ENCODE peak calls at places on chromosomes 3 and 15, in five cellular contexts. Q is mesenchymal stem cell, P is H1, W is neuronal stem cell, R is trophoblast cell. K is an unnamed sample.
A peak's percentile ranks its signal among the peaks of the same experiment; 100 is the strongest.

GRCh38 chr3:29942297-29942696 is 661.4 kb downstream of the RBMS3 start:
- DNase-seq in Q (no peak), P (no peak), W (no peak), R (no peak), K (no peak)

GRCh38 chr3:66998899-66999235 is 760 bp downstream of the KBTBD8 start:
- DNase-seq in Q (no peak), P (no peak), W (no peak), R (peak; percentile 43), K (no peak)

GRCh38 chr15:79101866-79102581 is 11.4 kb upstream of the RASGRF1 start:
- DNase-seq in Q (no peak), P (no peak), W (no peak), R (peak; percentile 25), K (peak; percentile 6)

GRCh38 chr3:188007897-188008296 is 146.1 kb upstream of the LPP start:
- DNase-seq in Q (no peak), P (no peak), W (no peak), R (no peak), K (no peak)

GRCh38 chr3:198062068-198062465 is 102.0 kb downstream of the LMLN start:
- DNase-seq in Q (no peak), P (no peak), W (no peak), R (no peak), K (no peak)

GRCh38 chr3:66073464-66074141 is 34.9 kb upstream of the MAGI1 start:
- DNase-seq in Q (no peak), P (no peak), W (no peak), R (peak; percentile 44), K (no peak)

GRCh38 chr3:58250093-58250707 is 12.6 kb downstream of the ABHD6 start:
- DNase-seq in Q (no peak), P (no peak), W (peak; percentile 33), R (no peak), K (no peak)

GRCh38 chr3:106575029-106575428 is 706.2 kb upstream of the CBLB start:
- DNase-seq in Q (no peak), P (no peak), W (no peak), R (no peak), K (no peak)

GRCh38 chr15:89654847-89655805 is at the start of gene KIF7:
- DNase-seq in Q (peak; percentile 48), P (peak; percentile 31), W (peak; percentile 70), R (peak; percentile 55), K (peak; percentile 84)

GRCh38 chr3:128072454-128073184 is 20.4 kb downstream of the SEC61A1 start:
- DNase-seq in Q (no peak), P (no peak), W (no peak), R (peak; percentile 51), K (no peak)

GRCh38 chr3:78858910-78859309 is 908.9 kb downstream of the ROBO1 start:
- DNase-seq in Q (peak; percentile 53), P (no peak), W (no peak), R (no peak), K (no peak)

GRCh38 chr3:78855190-78855589 is 912.6 kb downstream of the ROBO1 start:
- DNase-seq in Q (no peak), P (no peak), W (no peak), R (no peak), K (no peak)

GRCh38 chr3:78858165-78858564 is 909.6 kb downstream of the ROBO1 start:
- DNase-seq in Q (no peak), P (no peak), W (no peak), R (no peak), K (no peak)

GRCh38 chr3:78857494-78858111 is 910.2 kb downstream of the ROBO1 start:
- DNase-seq in Q (no peak), P (no peak), W (no peak), R (peak; percentile 53), K (no peak)

GRCh38 chr3:78856164-78856563 is 911.6 kb downstream of the ROBO1 start:
- DNase-seq in Q (no peak), P (no peak), W (no peak), R (no peak), K (no peak)
- H2BK12ac ChIP-seq in Q (no peak overlapping the region), P (no peak overlapping the region), W (no peak overlapping the region), R (no peak overlapping the region), K (no peak overlapping the region)

DNA sequence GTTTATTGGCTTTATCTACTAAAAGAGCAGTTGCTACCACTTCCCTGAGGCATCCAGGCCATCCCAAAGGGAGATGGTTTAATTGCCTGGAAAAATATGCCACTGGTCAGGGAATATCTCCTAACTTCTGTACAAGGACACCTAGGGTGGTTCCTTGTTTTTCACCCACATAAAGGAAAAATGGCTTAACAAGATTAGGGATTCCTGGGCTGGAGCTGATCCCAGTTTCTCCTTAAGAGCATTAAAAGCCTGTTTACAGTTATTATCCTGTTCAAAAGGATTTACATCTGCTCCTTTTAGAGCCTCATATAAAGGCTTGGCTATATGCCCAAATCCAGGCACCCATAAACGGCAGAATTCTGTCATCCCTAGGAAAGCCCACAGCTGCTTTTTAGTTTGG is 70.2 kb upstream of the WNT7A start:
- DNase-seq in Q (no peak), P (no peak), W (no peak), R (no peak), K (no peak)
- H3K18ac ChIP-seq in Q (no peak overlapping the region), P (no peak overlapping the region), W (no peak overlapping the region), R (no peak overlapping the region), K (no peak overlapping the region)

GRCh38 chr3:109926376-109926775 is 589.0 kb upstream of the DPPA4 start:
- DNase-seq in Q (no peak), P (no peak), W (no peak), R (peak; percentile 93), K (no peak)
- H2BK120ac ChIP-seq in Q (no peak overlapping the region), P (no peak overlapping the region), W (no peak overlapping the region), R (no peak overlapping the region), K (no peak overlapping the region)

GRCh38 chr3:60657972-60658371 is 593.3 kb downstream of the FHIT start:
- DNase-seq in Q (no peak), P (no peak), W (no peak), R (no peak), K (no peak)
- H2BK12ac ChIP-seq in Q (no peak overlapping the region), P (no peak overlapping the region), W (no peak overlapping the region), R (no peak overlapping the region), K (no peak overlapping the region)

DNA sequence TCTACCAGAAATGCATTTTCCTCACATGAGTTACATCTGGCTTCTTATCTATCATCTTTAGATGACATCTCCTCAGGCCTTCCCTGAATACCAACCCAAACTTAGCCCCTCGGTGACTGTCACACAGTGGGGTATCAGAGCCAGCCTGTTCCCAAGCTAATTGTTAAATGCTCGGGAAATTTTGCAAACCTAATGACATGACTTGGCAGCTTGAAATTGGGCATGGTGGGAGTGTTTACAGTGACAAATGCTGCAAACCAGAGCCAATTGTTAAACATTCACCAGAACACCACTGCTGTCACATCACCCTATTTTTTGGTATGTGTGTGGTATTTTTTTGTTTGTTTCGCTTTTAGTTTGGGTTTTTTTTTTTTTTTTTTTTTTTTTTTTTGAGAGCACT is 130.8 kb downstream of the HCN4 start:
- DNase-seq in Q (peak; percentile 61), P (no peak), W (no peak), R (peak; percentile 35), K (no peak)
- H3K18ac ChIP-seq in Q (peak overlapping the region; percentile 21), P (no peak overlapping the region), W (no peak overlapping the region), R (no peak overlapping the region), K (no peak overlapping the region)

DNA sequence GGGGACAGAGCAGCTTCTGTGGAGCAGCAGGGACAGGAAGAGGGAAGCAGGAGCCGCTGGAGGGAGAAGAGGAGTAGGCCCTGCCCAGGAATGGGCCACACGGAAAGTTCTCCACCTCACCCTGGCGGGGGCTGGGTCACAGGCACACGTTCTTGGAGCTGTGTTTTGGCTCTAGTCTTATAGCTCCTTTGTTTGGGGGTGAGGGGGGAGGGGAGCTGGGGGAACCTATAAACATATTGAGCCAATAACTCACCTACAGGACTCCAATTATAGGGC is 508.6 kb downstream of the SHQ1 start:
- DNase-seq in Q (no peak), P (no peak), W (no peak), R (no peak), K (no peak)
- H2BK120ac ChIP-seq in Q (no peak overlapping the region), P (no peak overlapping the region), W (no peak overlapping the region), R (peak overlapping the region; percentile 74), K (no peak overlapping the region)

GRCh38 chr3:10260211-10260701 is 12.0 kb downstream of the TATDN2 start:
- DNase-seq in Q (no peak), P (no peak), W (no peak), R (no peak), K (no peak)
- H2BK12ac ChIP-seq in Q (no peak overlapping the region), P (no peak overlapping the region), W (no peak overlapping the region), R (no peak overlapping the region), K (no peak overlapping the region)

GRCh38 chr15:91524534-91524933 is 329.0 kb upstream of the SLCO3A1 start:
- DNase-seq in Q (no peak), P (no peak), W (no peak), R (no peak), K (no peak)

GRCh38 chr15:91521996-91522395 is 331.5 kb upstream of the SLCO3A1 start:
- DNase-seq in Q (no peak), P (no peak), W (no peak), R (no peak), K (no peak)

GRCh38 chr15:91522609-91523332 is 330.7 kb upstream of the SLCO3A1 start:
- DNase-seq in Q (no peak), P (no peak), W (no peak), R (no peak), K (no peak)

GRCh38 chr15:91517491-91518200 is 335.9 kb upstream of the SLCO3A1 start:
- DNase-seq in Q (no peak), P (no peak), W (no peak), R (no peak), K (no peak)

DNA sequence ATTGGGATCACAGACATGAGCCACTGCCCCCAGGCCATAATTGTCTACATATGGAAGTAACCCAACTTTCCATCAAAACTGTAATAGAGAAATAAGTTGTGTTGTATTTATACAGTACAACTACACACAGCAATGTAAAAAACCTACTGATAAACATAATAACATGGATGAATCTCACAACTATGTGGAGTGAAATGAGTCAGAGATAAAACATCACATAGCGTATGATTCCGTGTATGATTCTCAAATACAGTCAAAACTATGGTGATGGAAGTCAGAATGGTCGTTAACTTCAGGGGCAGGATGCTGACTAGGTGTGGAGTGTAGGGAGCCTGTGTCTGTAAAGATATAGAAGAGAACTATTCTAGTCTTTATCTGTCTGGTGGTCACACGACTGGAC is 332.7 kb upstream of the SLCO3A1 start:
- DNase-seq in Q (no peak), P (no peak), W (no peak), R (no peak), K (no peak)
- H3K18ac ChIP-seq in Q (no peak overlapping the region), P (no peak overlapping the region), W (no peak overlapping the region), R (no peak overlapping the region), K (no peak overlapping the region)

GRCh38 chr15:48559270-48559669 is 86.2 kb downstream of the FBN1 start:
- DNase-seq in Q (peak; percentile 94), P (no peak), W (peak; percentile 21), R (no peak), K (no peak)
- H2BK120ac ChIP-seq in Q (peak overlapping the region; percentile 81), P (no peak overlapping the region), W (no peak overlapping the region), R (no peak overlapping the region), K (no peak overlapping the region)

DNA sequence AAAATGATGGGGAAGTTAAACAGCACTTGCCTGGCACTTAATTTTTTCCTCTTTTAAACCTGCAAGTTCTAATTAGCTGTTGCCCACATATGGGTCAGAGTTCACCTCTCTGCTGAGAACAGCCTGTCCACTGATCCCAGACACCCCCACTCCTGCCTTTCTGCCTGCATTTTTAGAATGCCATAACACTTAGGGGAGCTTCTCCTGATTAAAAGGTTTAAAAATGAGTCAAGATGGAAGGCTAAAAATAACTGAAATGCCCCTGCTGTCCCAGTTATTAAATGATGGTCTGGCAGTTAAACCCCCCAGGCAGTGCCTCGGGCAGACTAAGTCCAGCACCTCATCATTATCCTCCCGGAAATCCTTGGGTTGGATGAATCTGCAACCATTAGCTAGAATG is 913.6 kb upstream of the ARPP21 start:
- DNase-seq in Q (no peak), P (no peak), W (peak; percentile 40), R (no peak), K (no peak)
- H2BK12ac ChIP-seq in Q (no peak overlapping the region), P (no peak overlapping the region), W (no peak overlapping the region), R (no peak overlapping the region), K (no peak overlapping the region)

K was measured in H9.